ENCODE peak calls at places on chromosomes 6 and 20, in nine cellular contexts. W is RCC 7860, Y is endothelial cell, H is posterior vena cava, Z is D341Med, K is lung, C is fibroblast of the aortic adventitia, B is SHP77, T is NT2/D1. R is an unnamed sample.

GRCh38 chr20:36109251-36109947 is 45.1 kb upstream of the EPB41L1 start:
- DNase-seq in W (no peak), Y (no peak), H (no peak), Z (no peak), K (no peak), C (no peak), B (no peak), T (no peak), R (no peak)

GRCh38 chr6:26216015-26216885 is 129.0 kb downstream of the HFE start:
- DNase-seq in W (peak), Y (peak), H (peak), Z (peak), K (no peak), C (peak), B (peak), T (no peak), R (no peak)

GRCh38 chr6:106799008-106799952 is 169.9 kb downstream of the QRSL1 start:
- DNase-seq in W (peak), Y (no peak), H (no peak), Z (no peak), K (no peak), C (peak), B (no peak), T (no peak), R (no peak)

GRCh38 chr20:17679786-17680127 is 2.3 kb downstream of the RRBP1 start:
- DNase-seq in W (no peak), Y (no peak), H (no peak), Z (no peak), K (no peak), C (no peak), B (no peak), T (no peak), R (no peak)

GRCh38 chr6:69868252-69868804 is 2.0 kb downstream of the COL19A1 start:
- DNase-seq in W (no peak), Y (no peak), H (no peak), Z (no peak), K (no peak), C (no peak), B (no peak), T (no peak), R (no peak)

GRCh38 chr6:153625089-153625488 is 414.0 kb upstream of the OPRM1 start:
- DNase-seq in W (no peak), Y (no peak), H (no peak), Z (no peak), K (no peak), C (no peak), B (no peak), T (peak), R (no peak)

GRCh38 chr6:51384736-51385135 is 566.1 kb downstream of the TFAP2B start:
- DNase-seq in W (no peak), Y (no peak), H (no peak), Z (no peak), K (no peak), C (no peak), B (no peak), T (no peak), R (no peak)

GRCh38 chr6:13979284-13980171 is 54.8 kb downstream of the RNF182 start:
- DNase-seq in W (no peak), Y (no peak), H (no peak), Z (no peak), K (no peak), C (no peak), B (no peak), T (no peak), R (no peak)

GRCh38 chr6:131062245-131063027 is 609 bp downstream of the EPB41L2 start:
- DNase-seq in W (no peak), Y (peak), H (no peak), Z (peak), K (no peak), C (peak), B (no peak), T (no peak), R (no peak)

GRCh38 chr20:2470432-2471193 is at the start of gene SNRPB:
- DNase-seq in W (peak), Y (peak), H (peak), Z (peak), K (peak), C (peak), B (peak), T (peak), R (peak)

GRCh38 chr6:44504321-44504761 is 116.8 kb downstream of the CDC5L start:
- DNase-seq in W (no peak), Y (no peak), H (no peak), Z (no peak), K (no peak), C (peak), B (no peak), T (no peak), R (no peak)

GRCh38 chr6:147438758-147439528 is 69.5 kb upstream of the SAMD5 start:
- DNase-seq in W (no peak), Y (no peak), H (no peak), Z (no peak), K (no peak), C (no peak), B (no peak), T (peak), R (no peak)

GRCh38 chr6:113362542-113363430 is 494.4 kb upstream of the MARCKS start:
- DNase-seq in W (peak), Y (no peak), H (no peak), Z (no peak), K (no peak), C (peak), B (no peak), T (no peak), R (no peak)

GRCh38 chr20:42067174-42067573 is 449.0 kb upstream of the CHD6 start:
- DNase-seq in W (no peak), Y (no peak), H (no peak), Z (no peak), K (no peak), C (no peak), B (no peak), T (no peak), R (no peak)

GRCh38 chr6:136123464-136123863 is 126.6 kb downstream of the MTFR2 start:
- DNase-seq in W (no peak), Y (no peak), H (no peak), Z (no peak), K (no peak), C (peak), B (no peak), T (no peak), R (no peak)

GRCh38 chr6:1625352-1625773 is 15.6 kb downstream of the FOXC1 start:
- DNase-seq in W (no peak), Y (no peak), H (no peak), Z (no peak), K (no peak), C (peak), B (no peak), T (no peak), R (no peak)

GRCh38 chr6:18379376-18380117 is 7.6 kb upstream of the RNF144B start:
- DNase-seq in W (no peak), Y (no peak), H (no peak), Z (no peak), K (no peak), C (no peak), B (no peak), T (no peak), R (no peak)

GRCh38 chr20:38143646-38144554 is 21.2 kb downstream of the TGM2 start:
- DNase-seq in W (peak), Y (no peak), H (peak), Z (no peak), K (no peak), C (peak), B (no peak), T (no peak), R (no peak)

R was measured in GM18507.